ENCODE peak calls at places on chromosome 19, in ten cellular contexts. One of them, this sample, is unnamed.
A peak's percentile ranks its signal among the peaks of the same experiment; 100 is the strongest.

GRCh38 chr19:12994701-12995595 is at the start of gene NFIX:
- DNase-seq in GM23248: peak; percentile 86
- DNase-seq in endothelial cell of umbilical vein: peak; percentile 32
- DNase-seq in PC-9: no peak
- DNase-seq in K562: peak; percentile 83
- DNase-seq in neural progenitor cell: peak; percentile 89
- DNase-seq in IMR-90: peak; percentile 39
- DNase-seq in fibroblast of lung: peak; percentile 60
- DNase-seq in Karpas-422: peak; percentile 51
- DNase-seq in hepatocyte: peak; percentile 75
- DNase-seq in this sample: peak; percentile 98

GRCh38 chr19:15210323-15210774 is 9.6 kb upstream of the NOTCH3 start:
- DNase-seq in GM23248: peak; percentile 90
- DNase-seq in endothelial cell of umbilical vein: no peak
- DNase-seq in PC-9: peak; percentile 94
- DNase-seq in K562: no peak
- DNase-seq in neural progenitor cell: no peak
- DNase-seq in IMR-90: peak; percentile 59
- DNase-seq in fibroblast of lung: peak; percentile 51
- DNase-seq in Karpas-422: no peak
- DNase-seq in hepatocyte: peak; percentile 40
- DNase-seq in this sample: peak; percentile 96

GRCh38 chr19:7349961-7350711 is 1.4 kb downstream of the ARHGEF18 start:
- DNase-seq in GM23248: no peak
- DNase-seq in endothelial cell of umbilical vein: no peak
- DNase-seq in PC-9: no peak
- DNase-seq in K562: no peak
- DNase-seq in neural progenitor cell: no peak
- DNase-seq in IMR-90: no peak
- DNase-seq in fibroblast of lung: no peak
- DNase-seq in Karpas-422: no peak
- DNase-seq in hepatocyte: no peak
- DNase-seq in this sample: no peak

GRCh38 chr19:47145639-47146486 is 15.2 kb downstream of the SAE1 start:
- DNase-seq in GM23248: no peak
- DNase-seq in endothelial cell of umbilical vein: no peak
- DNase-seq in PC-9: no peak
- DNase-seq in K562: no peak
- DNase-seq in neural progenitor cell: no peak
- DNase-seq in IMR-90: no peak
- DNase-seq in fibroblast of lung: no peak
- DNase-seq in Karpas-422: no peak
- DNase-seq in hepatocyte: no peak
- DNase-seq in this sample: no peak

GRCh38 chr19:8663920-8664670 is 33.7 kb downstream of the NFILZ start:
- DNase-seq in GM23248: no peak
- DNase-seq in endothelial cell of umbilical vein: no peak
- DNase-seq in PC-9: no peak
- DNase-seq in K562: peak; percentile 49
- DNase-seq in neural progenitor cell: no peak
- DNase-seq in IMR-90: no peak
- DNase-seq in fibroblast of lung: no peak
- DNase-seq in Karpas-422: no peak
- DNase-seq in hepatocyte: no peak
- DNase-seq in this sample: no peak

GRCh38 chr19:23867895-23868294 is 46.8 kb upstream of the ZNF726 start:
- DNase-seq in GM23248: peak; percentile 5
- DNase-seq in endothelial cell of umbilical vein: no peak
- DNase-seq in PC-9: no peak
- DNase-seq in K562: no peak
- DNase-seq in neural progenitor cell: no peak
- DNase-seq in IMR-90: no peak
- DNase-seq in fibroblast of lung: no peak
- DNase-seq in Karpas-422: no peak
- DNase-seq in hepatocyte: no peak
- DNase-seq in this sample: no peak

GRCh38 chr19:30028118-30028991 is 86.3 kb downstream of the URI1 start:
- DNase-seq in GM23248: no peak
- DNase-seq in endothelial cell of umbilical vein: no peak
- DNase-seq in PC-9: no peak
- DNase-seq in K562: no peak
- DNase-seq in neural progenitor cell: no peak
- DNase-seq in IMR-90: no peak
- DNase-seq in fibroblast of lung: no peak
- DNase-seq in Karpas-422: no peak
- DNase-seq in hepatocyte: no peak
- DNase-seq in this sample: no peak

GRCh38 chr19:54875506-54875905 is 1.5 kb downstream of the FCAR start:
- DNase-seq in GM23248: no peak
- DNase-seq in endothelial cell of umbilical vein: no peak
- DNase-seq in PC-9: no peak
- DNase-seq in K562: no peak
- DNase-seq in neural progenitor cell: no peak
- DNase-seq in IMR-90: no peak
- DNase-seq in fibroblast of lung: no peak
- DNase-seq in Karpas-422: peak; percentile 39
- DNase-seq in hepatocyte: no peak
- DNase-seq in this sample: peak; percentile 2

GRCh38 chr19:37655689-37656491 is 625 bp upstream of the ZFP30 start:
- DNase-seq in GM23248: peak; percentile 92
- DNase-seq in endothelial cell of umbilical vein: peak; percentile 88
- DNase-seq in PC-9: peak; percentile 69
- DNase-seq in K562: peak; percentile 83
- DNase-seq in neural progenitor cell: peak; percentile 92
- DNase-seq in IMR-90: peak; percentile 68
- DNase-seq in fibroblast of lung: peak; percentile 77
- DNase-seq in Karpas-422: peak; percentile 94
- DNase-seq in hepatocyte: peak; percentile 94
- DNase-seq in this sample: peak; percentile 92

GRCh38 chr19:34274827-34275625 is 20.7 kb downstream of the GARRE1 start:
- DNase-seq in GM23248: peak; percentile 90
- DNase-seq in endothelial cell of umbilical vein: peak; percentile 69
- DNase-seq in PC-9: peak; percentile 56
- DNase-seq in K562: no peak
- DNase-seq in neural progenitor cell: no peak
- DNase-seq in IMR-90: peak; percentile 96
- DNase-seq in fibroblast of lung: peak; percentile 97
- DNase-seq in Karpas-422: no peak
- DNase-seq in hepatocyte: no peak
- DNase-seq in this sample: peak; percentile 76

GRCh38 chr19:34276614-34277013 is 22.3 kb downstream of the GARRE1 start:
- DNase-seq in GM23248: no peak
- DNase-seq in endothelial cell of umbilical vein: peak; percentile 25
- DNase-seq in PC-9: no peak
- DNase-seq in K562: no peak
- DNase-seq in neural progenitor cell: no peak
- DNase-seq in IMR-90: no peak
- DNase-seq in fibroblast of lung: no peak
- DNase-seq in Karpas-422: peak; percentile 64
- DNase-seq in hepatocyte: no peak
- DNase-seq in this sample: no peak

GRCh38 chr19:34275705-34276104 is 21.4 kb downstream of the GARRE1 start:
- DNase-seq in GM23248: no peak
- DNase-seq in endothelial cell of umbilical vein: no peak
- DNase-seq in PC-9: no peak
- DNase-seq in K562: no peak
- DNase-seq in neural progenitor cell: no peak
- DNase-seq in IMR-90: no peak
- DNase-seq in fibroblast of lung: no peak
- DNase-seq in Karpas-422: no peak
- DNase-seq in hepatocyte: no peak
- DNase-seq in this sample: no peak

GRCh38 chr19:34273121-34273845 is 18.9 kb downstream of the GARRE1 start:
- DNase-seq in GM23248: no peak
- DNase-seq in endothelial cell of umbilical vein: no peak
- DNase-seq in PC-9: no peak
- DNase-seq in K562: no peak
- DNase-seq in neural progenitor cell: no peak
- DNase-seq in IMR-90: no peak
- DNase-seq in fibroblast of lung: no peak
- DNase-seq in Karpas-422: peak; percentile 51
- DNase-seq in hepatocyte: no peak
- DNase-seq in this sample: peak; percentile 77

GRCh38 chr19:34274284-34274826 is 20.0 kb downstream of the GARRE1 start:
- DNase-seq in GM23248: peak; percentile 59
- DNase-seq in endothelial cell of umbilical vein: no peak
- DNase-seq in PC-9: no peak
- DNase-seq in K562: no peak
- DNase-seq in neural progenitor cell: no peak
- DNase-seq in IMR-90: peak; percentile 26
- DNase-seq in fibroblast of lung: peak; percentile 71
- DNase-seq in Karpas-422: peak; percentile 44
- DNase-seq in hepatocyte: no peak
- DNase-seq in this sample: peak; percentile 39
- H3K4me1 ChIP-seq in GM23248: peaks cover 51% of the 10 kb centered on the region
- H3K4me1 ChIP-seq in endothelial cell of umbilical vein: peaks cover 73% of the 10 kb centered on the region
- H3K4me1 ChIP-seq in PC-9: peaks cover 13% of the 10 kb centered on the region
- H3K4me1 ChIP-seq in K562: peaks cover 10% of the 10 kb centered on the region
- H3K4me1 ChIP-seq in neural progenitor cell: no peaks in the 10 kb centered on the region
- H3K4me1 ChIP-seq in IMR-90: peaks cover 36% of the 10 kb centered on the region
- H3K4me1 ChIP-seq in fibroblast of lung: peaks cover 20% of the 10 kb centered on the region
- H3K4me1 ChIP-seq in Karpas-422: peaks cover 60% of the 10 kb centered on the region
- H3K4me1 ChIP-seq in hepatocyte: no peaks in the 10 kb centered on the region
- H3K4me1 ChIP-seq in this sample: peaks cover 42% of the 10 kb centered on the region

GRCh38 chr19:17245535-17245984 is at the start of gene NR2F6:
- DNase-seq in GM23248: no peak
- DNase-seq in endothelial cell of umbilical vein: no peak
- DNase-seq in PC-9: no peak
- DNase-seq in K562: peak; percentile 80
- DNase-seq in neural progenitor cell: no peak
- DNase-seq in IMR-90: no peak
- DNase-seq in fibroblast of lung: no peak
- DNase-seq in Karpas-422: no peak
- DNase-seq in hepatocyte: no peak
- DNase-seq in this sample: no peak

GRCh38 chr19:17248011-17248776 is 2.5 kb upstream of the NR2F6 start:
- DNase-seq in GM23248: no peak
- DNase-seq in endothelial cell of umbilical vein: no peak
- DNase-seq in PC-9: peak; percentile 98
- DNase-seq in K562: peak; percentile 83
- DNase-seq in neural progenitor cell: peak; percentile 76
- DNase-seq in IMR-90: no peak
- DNase-seq in fibroblast of lung: no peak
- DNase-seq in Karpas-422: no peak
- DNase-seq in hepatocyte: no peak
- DNase-seq in this sample: peak; percentile 87

GRCh38 chr19:17244618-17245534 is 843 bp downstream of the NR2F6 start:
- DNase-seq in GM23248: peak; percentile 49
- DNase-seq in endothelial cell of umbilical vein: no peak
- DNase-seq in PC-9: peak; percentile 34
- DNase-seq in K562: no peak
- DNase-seq in neural progenitor cell: peak; percentile 50
- DNase-seq in IMR-90: no peak
- DNase-seq in fibroblast of lung: no peak
- DNase-seq in Karpas-422: peak; percentile 63
- DNase-seq in hepatocyte: peak; percentile 75
- DNase-seq in this sample: peak; percentile 93

GRCh38 chr19:17243854-17244617 is 1.7 kb downstream of the NR2F6 start:
- DNase-seq in GM23248: peak; percentile 81
- DNase-seq in endothelial cell of umbilical vein: no peak
- DNase-seq in PC-9: peak; percentile 54
- DNase-seq in K562: peak; percentile 48
- DNase-seq in neural progenitor cell: peak; percentile 76
- DNase-seq in IMR-90: peak; percentile 20
- DNase-seq in fibroblast of lung: no peak
- DNase-seq in Karpas-422: no peak
- DNase-seq in hepatocyte: peak; percentile 73
- DNase-seq in this sample: peak; percentile 95

GRCh38 chr19:17246681-17247425 is 1.1 kb upstream of the NR2F6 start:
- DNase-seq in GM23248: peak; percentile 59
- DNase-seq in endothelial cell of umbilical vein: no peak
- DNase-seq in PC-9: peak; percentile 53
- DNase-seq in K562: no peak
- DNase-seq in neural progenitor cell: no peak
- DNase-seq in IMR-90: peak; percentile 23
- DNase-seq in fibroblast of lung: peak; percentile 37
- DNase-seq in Karpas-422: no peak
- DNase-seq in hepatocyte: peak; percentile 77
- DNase-seq in this sample: peak; percentile 92
- H2AFZ ChIP-seq in GM23248: peak overlapping the region; percentile 83
- H2AFZ ChIP-seq in endothelial cell of umbilical vein: peak overlapping the region; percentile 91
- H2AFZ ChIP-seq in PC-9: peak overlapping the region; percentile 41
- H2AFZ ChIP-seq in K562: peak overlapping the region; percentile 91
- H2AFZ ChIP-seq in neural progenitor cell: no peak overlapping the region
- H2AFZ ChIP-seq in IMR-90: peak overlapping the region; percentile 100
- H2AFZ ChIP-seq in fibroblast of lung: no peak overlapping the region
- H2AFZ ChIP-seq in Karpas-422: peak overlapping the region; percentile 96
- H2AFZ ChIP-seq in hepatocyte: peak overlapping the region; percentile 21
- H2AFZ ChIP-seq in this sample: no peak overlapping the region

GRCh38 chr19:40023969-40024368 is 27.1 kb downstream of the ZNF546 start:
- DNase-seq in GM23248: no peak
- DNase-seq in endothelial cell of umbilical vein: no peak
- DNase-seq in PC-9: no peak
- DNase-seq in K562: no peak
- DNase-seq in neural progenitor cell: no peak
- DNase-seq in IMR-90: no peak
- DNase-seq in fibroblast of lung: no peak
- DNase-seq in Karpas-422: no peak
- DNase-seq in hepatocyte: no peak
- DNase-seq in this sample: no peak
- H3K36me3 ChIP-seq in GM23248: peaks cover 2% of the 10 kb centered on the region
- H3K36me3 ChIP-seq in endothelial cell of umbilical vein: no peaks in the 10 kb centered on the region
- H3K36me3 ChIP-seq in PC-9: no peaks in the 10 kb centered on the region
- H3K36me3 ChIP-seq in K562: no peaks in the 10 kb centered on the region
- H3K36me3 ChIP-seq in neural progenitor cell: peaks cover 6% of the 10 kb centered on the region
- H3K36me3 ChIP-seq in IMR-90: no peaks in the 10 kb centered on the region
- H3K36me3 ChIP-seq in fibroblast of lung: no peaks in the 10 kb centered on the region
- H3K36me3 ChIP-seq in Karpas-422: no peaks in the 10 kb centered on the region
- H3K36me3 ChIP-seq in hepatocyte: no peaks in the 10 kb centered on the region
- H3K36me3 ChIP-seq in this sample: no peaks in the 10 kb centered on the region

DNA sequence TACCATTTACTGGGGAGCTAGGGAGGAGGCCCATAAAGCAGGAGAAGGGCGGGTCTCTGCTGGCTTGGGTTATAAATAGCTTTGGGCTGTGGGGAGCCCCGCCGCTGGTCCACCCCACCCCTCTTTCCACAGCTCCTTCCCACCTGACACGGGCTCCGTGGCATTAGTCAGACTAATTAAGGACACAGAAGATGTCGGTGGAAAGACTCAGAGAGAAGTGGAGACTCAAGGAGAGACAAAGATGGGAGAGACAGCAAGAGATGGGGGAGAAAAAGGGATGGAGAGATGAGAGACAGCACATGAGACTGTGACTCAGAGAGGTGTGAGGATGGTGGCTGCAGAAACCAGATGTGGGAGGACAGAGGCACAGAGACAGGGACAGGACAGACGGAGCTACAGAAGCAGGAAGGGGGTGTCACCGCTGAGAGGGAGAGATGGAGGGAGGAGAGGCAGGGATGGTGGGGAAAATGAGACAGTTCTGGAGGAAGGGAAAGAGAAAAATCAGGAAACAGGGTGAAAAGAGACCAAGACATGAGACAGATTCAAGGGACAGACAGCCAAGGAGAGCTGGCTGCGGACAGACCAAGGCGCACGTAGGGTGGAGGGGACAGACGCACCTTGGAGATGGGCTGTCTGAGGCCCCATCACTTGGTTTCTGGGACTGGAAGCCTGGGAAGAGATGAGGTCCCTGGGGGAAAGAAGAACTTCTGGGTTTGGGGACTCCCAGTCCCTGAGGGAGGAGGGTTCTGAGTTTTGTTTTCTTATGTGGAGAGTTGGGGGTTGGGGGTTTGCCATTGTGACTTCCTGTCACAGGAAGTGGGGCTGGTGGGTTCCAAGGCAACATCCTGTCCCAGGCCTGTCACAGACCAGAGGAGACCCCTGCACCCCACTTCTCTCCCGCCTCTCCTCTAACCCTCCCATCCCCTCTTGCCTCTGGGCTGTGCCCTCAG is 4.1 kb downstream of the ARHGEF1 start:
- DNase-seq in GM23248: no peak
- DNase-seq in endothelial cell of umbilical vein: no peak
- DNase-seq in PC-9: no peak
- DNase-seq in K562: no peak
- DNase-seq in neural progenitor cell: no peak
- DNase-seq in IMR-90: no peak
- DNase-seq in fibroblast of lung: no peak
- DNase-seq in Karpas-422: no peak
- DNase-seq in hepatocyte: no peak
- DNase-seq in this sample: peak; percentile 93
- H3K4me1 ChIP-seq in GM23248: peaks cover 11% of the 10 kb centered on the region
- H3K4me1 ChIP-seq in endothelial cell of umbilical vein: peaks cover 19% of the 10 kb centered on the region
- H3K4me1 ChIP-seq in PC-9: peaks cover 31% of the 10 kb centered on the region
- H3K4me1 ChIP-seq in K562: peaks cover 17% of the 10 kb centered on the region
- H3K4me1 ChIP-seq in neural progenitor cell: peaks cover 6% of the 10 kb centered on the region
- H3K4me1 ChIP-seq in IMR-90: peaks cover 8% of the 10 kb centered on the region
- H3K4me1 ChIP-seq in fibroblast of lung: peaks cover 9% of the 10 kb centered on the region
- H3K4me1 ChIP-seq in Karpas-422: peaks cover 42% of the 10 kb centered on the region
- H3K4me1 ChIP-seq in hepatocyte: peaks cover 13% of the 10 kb centered on the region
- H3K4me1 ChIP-seq in this sample: peaks cover 24% of the 10 kb centered on the region

This sample was measured in osteoblast.